ENCODE peak calls at places on chromosomes 1 and 21, in four cellular contexts. F is H1, O is HepG2, B is GM12878. X is an unnamed sample.

GRCh38 chr1:154958681-154959447 is 2.7 kb downstream of the PYGO2 start:
- DNase-seq in F (no peak), O (no peak), B (no peak), X (no peak)

GRCh38 chr21:39559511-39559910 is 53.2 kb upstream of the B3GALT5 start:
- DNase-seq in F (no peak), O (no peak), B (no peak), X (no peak)

GRCh38 chr1:108044318-108044717 is 79.3 kb upstream of the VAV3 start:
- DNase-seq in F (no peak), O (no peak), B (no peak), X (no peak)

GRCh38 chr1:160260436-160261382 is 1.6 kb downstream of the DCAF8 start:
- DNase-seq in F (no peak), O (peak), B (no peak), X (no peak)

GRCh38 chr1:240804475-240804874 is 192.5 kb upstream of the GREM2 start:
- DNase-seq in F (no peak), O (no peak), B (no peak), X (no peak)

GRCh38 chr1:200410566-200410878 is 686 bp upstream of the ZNF281 start:
- DNase-seq in F (no peak), O (no peak), B (no peak), X (peak)

GRCh38 chr1:179973198-179974114 is 18.8 kb downstream of the CEP350 start:
- DNase-seq in F (no peak), O (no peak), B (no peak), X (no peak)

GRCh38 chr1:15848143-15848928 is 829 bp downstream of the SPEN start:
- DNase-seq in F (no peak), O (no peak), B (no peak), X (no peak)

GRCh38 chr1:8495928-8496401 is 178.1 kb downstream of the SLC45A1 start:
- DNase-seq in F (no peak), O (no peak), B (no peak), X (no peak)

GRCh38 chr1:189681252-189681919 is 796.3 kb downstream of the BRINP3 start:
- DNase-seq in F (no peak), O (no peak), B (no peak), X (no peak)

GRCh38 chr1:40032240-40032891 is 8.2 kb upstream of the CAP1 start:
- DNase-seq in F (no peak), O (peak), B (no peak), X (peak)

GRCh38 chr1:212104586-212105282 is 69.2 kb downstream of the DTL start:
- DNase-seq in F (no peak), O (peak), B (no peak), X (no peak)

GRCh38 chr1:93615201-93616150 is 66.2 kb downstream of the BCAR3 start:
- DNase-seq in F (no peak), O (peak), B (peak), X (no peak)

GRCh38 chr1:25431495-25432363 is 1.0 kb downstream of the MACO1 start:
- DNase-seq in F (no peak), O (no peak), B (no peak), X (no peak)

GRCh38 chr1:176768532-176768931 is 305.6 kb downstream of the PAPPA2 start:
- DNase-seq in F (no peak), O (no peak), B (no peak), X (no peak)

GRCh38 chr21:26093094-26093493 is 77.5 kb downstream of the APP start:
- DNase-seq in F (no peak), O (no peak), B (no peak), X (no peak)

GRCh38 chr1:207866471-207867135 is 44.3 kb downstream of the CD34 start:
- DNase-seq in F (no peak), O (no peak), B (no peak), X (no peak)

GRCh38 chr1:53500184-53501064 is 41.2 kb downstream of the DMRTB1 start:
- DNase-seq in F (no peak), O (no peak), B (no peak), X (no peak)
- TF ChIP-seq YY1 in F (no peak), O (no peak), B (no peak), X (no peak)

DNA sequence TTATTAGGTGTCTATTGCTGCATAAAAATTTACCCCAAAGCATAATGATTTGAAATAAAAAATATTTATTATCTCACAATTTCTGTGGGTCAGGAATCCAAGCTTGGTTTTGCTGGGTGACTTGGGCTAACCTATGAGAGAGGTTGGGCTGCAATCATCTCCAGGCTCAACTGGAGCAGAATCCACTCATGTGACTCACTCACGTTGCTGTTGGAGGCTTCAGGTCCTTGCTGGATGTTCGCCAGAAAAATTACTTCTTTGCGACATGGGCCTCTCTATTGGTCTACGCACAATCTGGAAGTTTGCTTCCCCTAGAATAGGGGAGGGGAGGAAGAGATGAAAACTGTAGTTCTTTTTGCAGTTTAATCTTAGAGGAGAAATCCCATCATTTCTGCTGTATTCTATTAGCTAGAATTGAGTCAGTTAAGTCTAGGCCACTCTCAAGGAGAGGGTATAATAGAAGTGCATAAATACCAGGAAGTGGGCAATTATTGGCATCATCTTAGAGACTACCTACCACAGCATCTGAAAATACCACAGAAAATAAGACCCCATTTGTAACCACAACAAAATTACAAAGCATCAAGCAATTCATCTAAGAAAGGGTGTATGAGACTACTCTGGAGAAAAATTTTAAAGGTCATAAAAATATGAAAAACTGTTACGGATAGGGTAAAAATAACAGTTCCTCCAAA is 5.7 kb upstream of the FASLG start:
- DNase-seq in F (no peak), O (no peak), B (no peak), X (no peak)
- TF ChIP-seq ZNF274 in F (no peak), O (no peak), B (no peak), X (no peak)

DNA sequence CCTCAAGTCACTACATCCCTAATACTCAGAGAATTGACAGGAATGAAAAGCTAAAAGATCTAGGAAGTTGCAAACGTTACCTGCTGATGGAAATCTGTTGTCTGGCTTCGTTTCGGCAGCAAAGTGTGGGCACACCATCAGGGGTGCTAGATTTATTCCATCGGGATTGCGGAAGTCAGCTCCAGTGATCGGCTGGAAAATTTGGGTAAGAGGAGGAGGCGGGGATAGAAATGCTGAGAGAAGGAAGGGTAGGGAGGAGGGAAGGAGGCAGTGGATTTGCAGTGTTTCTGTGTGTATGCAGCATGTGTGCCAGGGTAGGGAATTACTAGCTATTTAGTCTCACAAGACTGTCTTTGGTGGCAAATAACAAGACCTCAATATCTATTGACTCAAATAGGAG is at the start of gene CTSK:
- DNase-seq in F (no peak), O (no peak), B (no peak), X (no peak)
- TF ChIP-seq SUZ12 in F (no peak), O (no peak), B (no peak), X (no peak)

GRCh38 chr1:113660053-113660452 is 99.2 kb downstream of the PHTF1 start:
- DNase-seq in F (no peak), O (no peak), B (no peak), X (no peak)
- TF ChIP-seq YY1 in F (no peak), O (no peak), B (no peak), X (no peak)

X was measured in NT2/D1.